ENCODE peak calls at places on chromosomes 12 and 14, in eight cellular contexts. A is lung, P is BJ, L is cardiac fibroblast, O is dorsolateral prefrontal cortex, X is tibial artery, J is AG10803, D is PC-3. E is an unnamed sample.

GRCh38 chr14:75274899-75275569 is 3.6 kb upstream of the FOS start:
- DNase-seq in A (peak), P (no peak), L (no peak), O (no peak), X (peak), J (no peak), D (no peak), E (no peak)

GRCh38 chr14:70821916-70822705 is 12.8 kb upstream of the MAP3K9 start:
- DNase-seq in A (peak), P (no peak), L (peak), O (no peak), X (peak), J (peak), D (peak), E (peak)

GRCh38 chr12:75842119-75842518 is 189.5 kb downstream of the PHLDA1 start:
- DNase-seq in A (no peak), P (no peak), L (no peak), O (no peak), X (no peak), J (no peak), D (no peak), E (no peak)

GRCh38 chr14:56666716-56667115 is 87.1 kb downstream of the TMEM260 start:
- DNase-seq in A (no peak), P (peak), L (peak), O (no peak), X (no peak), J (peak), D (peak), E (no peak)

GRCh38 chr14:37056473-37056872 is 115.9 kb downstream of the SLC25A21 start:
- DNase-seq in A (no peak), P (no peak), L (peak), O (no peak), X (no peak), J (peak), D (peak), E (no peak)

GRCh38 chr14:48937796-48938195 is 648.4 kb downstream of the RPS29 start:
- DNase-seq in A (no peak), P (no peak), L (peak), O (no peak), X (no peak), J (peak), D (no peak), E (no peak)

GRCh38 chr14:21711360-21711961 is 37.8 kb upstream of the OR4E1 start:
- DNase-seq in A (no peak), P (no peak), L (peak), O (no peak), X (no peak), J (peak), D (peak), E (no peak)

GRCh38 chr12:13125996-13126395 is 22.5 kb upstream of the GSG1 start:
- DNase-seq in A (no peak), P (no peak), L (no peak), O (no peak), X (no peak), J (no peak), D (no peak), E (no peak)

GRCh38 chr14:22419620-22420019 is 169.4 kb downstream of the DAD1 start:
- DNase-seq in A (no peak), P (no peak), L (no peak), O (no peak), X (no peak), J (no peak), D (no peak), E (no peak)

GRCh38 chr12:51621155-51621922 is 30.3 kb downstream of the SCN8A start:
- DNase-seq in A (no peak), P (no peak), L (peak), O (no peak), X (no peak), J (peak), D (peak), E (peak)

GRCh38 chr12:48978291-48978740 is at the start of gene WNT1:
- DNase-seq in A (no peak), P (no peak), L (no peak), O (no peak), X (no peak), J (no peak), D (no peak), E (no peak)

GRCh38 chr12:88509851-88510250 is 70.4 kb downstream of the KITLG start:
- DNase-seq in A (no peak), P (no peak), L (no peak), O (no peak), X (no peak), J (peak), D (no peak), E (no peak)

GRCh38 chr12:39173689-39174088 is 268.3 kb upstream of the CPNE8 start:
- DNase-seq in A (no peak), P (no peak), L (no peak), O (no peak), X (no peak), J (no peak), D (peak), E (no peak)

GRCh38 chr12:41932470-41932991 is 212.1 kb downstream of the GXYLT1 start:
- DNase-seq in A (peak), P (no peak), L (peak), O (peak), X (peak), J (no peak), D (peak), E (no peak)

GRCh38 chr12:19144287-19144686 is 14.8 kb downstream of the PLEKHA5 start:
- DNase-seq in A (no peak), P (no peak), L (no peak), O (no peak), X (no peak), J (no peak), D (no peak), E (no peak)

GRCh38 chr12:57992001-57992400 is 50.6 kb downstream of the ATP23 start:
- DNase-seq in A (no peak), P (no peak), L (no peak), O (no peak), X (no peak), J (no peak), D (no peak), E (no peak)

GRCh38 chr14:88841741-88842140 is 17.3 kb downstream of the TTC8 start:
- DNase-seq in A (no peak), P (no peak), L (no peak), O (no peak), X (no peak), J (no peak), D (no peak), E (no peak)
- H3K4me3 ChIP-seq in A (no peak), P (no peak), L (no peak), O (no peak), X (no peak), J (no peak), D (no peak), E (no peak)

GRCh38 chr12:46400406-46400805 is 27.8 kb upstream of the SLC38A2 start:
- DNase-seq in A (no peak), P (no peak), L (peak), O (no peak), X (no peak), J (peak), D (no peak), E (no peak)

GRCh38 chr12:46402451-46402850 is 29.9 kb upstream of the SLC38A2 start:
- DNase-seq in A (no peak), P (peak), L (peak), O (no peak), X (peak), J (peak), D (peak), E (peak)

GRCh38 chr12:46402861-46403731 is 30.5 kb upstream of the SLC38A2 start:
- DNase-seq in A (no peak), P (no peak), L (no peak), O (no peak), X (no peak), J (peak), D (peak), E (no peak)

GRCh38 chr12:46403732-46404097 is 31.1 kb upstream of the SLC38A2 start:
- DNase-seq in A (no peak), P (no peak), L (no peak), O (no peak), X (no peak), J (no peak), D (no peak), E (no peak)

GRCh38 chr12:46401703-46402102 is 29.1 kb upstream of the SLC38A2 start:
- DNase-seq in A (no peak), P (no peak), L (peak), O (no peak), X (peak), J (peak), D (no peak), E (no peak)
- TF ChIP-seq CTCF in A (no peak), P (peak), L (peak), O (no peak), X (peak), J (peak), D (no peak), E (peak)

DNA sequence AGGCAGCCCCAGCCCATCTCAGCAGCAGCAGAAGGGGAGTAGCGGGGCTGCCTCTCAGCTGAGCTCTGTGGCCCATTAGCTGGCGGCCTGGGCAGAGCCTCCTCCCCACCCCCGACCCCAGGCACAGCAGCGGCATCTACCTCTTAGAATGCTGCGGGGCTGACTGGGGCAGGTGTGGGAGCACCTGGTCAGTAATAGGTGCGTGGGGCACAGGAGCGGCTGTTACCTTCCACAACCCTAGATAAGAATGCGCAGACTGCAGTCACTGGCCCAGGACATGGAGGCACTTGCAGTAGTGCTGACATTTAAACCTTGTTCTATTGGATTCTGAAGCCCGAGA is 35.6 kb downstream of the SYNE3 start:
- DNase-seq in A (no peak), P (no peak), L (no peak), O (no peak), X (no peak), J (no peak), D (no peak), E (no peak)
- H3K4me3 ChIP-seq in A (no peak), P (no peak), L (no peak), O (no peak), X (no peak), J (no peak), D (no peak), E (no peak)

DNA sequence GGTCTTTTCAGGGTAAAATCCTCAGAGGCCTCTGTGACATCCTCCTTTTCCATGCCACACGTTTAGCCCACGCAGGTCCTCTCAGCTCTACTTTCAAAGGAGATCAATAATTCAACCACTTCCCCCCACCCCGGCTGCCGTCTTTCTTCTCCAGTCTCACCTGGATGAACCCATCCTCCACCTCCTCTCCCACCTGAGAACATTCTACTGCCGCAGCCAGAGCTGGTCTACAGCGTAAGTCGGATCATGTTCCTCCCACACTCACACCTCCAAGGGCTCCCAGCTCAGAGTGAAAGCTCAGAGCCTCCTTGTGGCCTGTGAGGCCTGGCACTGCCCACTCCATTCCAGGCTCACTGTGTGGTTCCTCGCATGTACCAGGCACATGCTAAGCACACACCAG is 246.6 kb downstream of the CHST11 start:
- DNase-seq in A (no peak), P (no peak), L (no peak), O (no peak), X (no peak), J (no peak), D (no peak), E (no peak)
- TF ChIP-seq CTCF in A (no peak), P (no peak), L (no peak), O (no peak), X (no peak), J (no peak), D (no peak), E (no peak)

GRCh38 chr14:105864651-105865265 is 338.4 kb downstream of the TMEM121 start:
- DNase-seq in A (no peak), P (no peak), L (no peak), O (peak), X (peak), J (no peak), D (no peak), E (no peak)

GRCh38 chr14:105865266-105865903 is 339.0 kb downstream of the TMEM121 start:
- DNase-seq in A (no peak), P (no peak), L (no peak), O (peak), X (no peak), J (no peak), D (no peak), E (no peak)

GRCh38 chr14:105862581-105863239 is 336.3 kb downstream of the TMEM121 start:
- DNase-seq in A (no peak), P (no peak), L (no peak), O (peak), X (peak), J (no peak), D (no peak), E (no peak)

GRCh38 chr14:105863296-105864108 is 337.1 kb downstream of the TMEM121 start:
- DNase-seq in A (no peak), P (no peak), L (no peak), O (no peak), X (peak), J (no peak), D (no peak), E (no peak)

GRCh38 chr14:105864116-105864515 is 337.7 kb downstream of the TMEM121 start:
- DNase-seq in A (no peak), P (no peak), L (no peak), O (peak), X (peak), J (no peak), D (no peak), E (no peak)
- H3K4me3 ChIP-seq in A (no peak), P (no peak), L (no peak), O (no peak), X (no peak), J (no peak), D (no peak), E (no peak)